ENCODE peak calls at places on chromosomes 3 and 15, in four cellular contexts. G is K562, N is SK-N-SH, J is H1. Z is an unnamed sample.

GRCh38 chr15:68666120-68666811 is 87.5 kb downstream of the CORO2B start:
- DNase-seq in G (no peak), N (no peak), J (peak), Z (no peak)

GRCh38 chr15:33160581-33161165 is 33.8 kb downstream of the FMN1 start:
- DNase-seq in G (no peak), N (peak), J (no peak), Z (no peak)

GRCh38 chr3:13014755-13015285 is 58.4 kb downstream of the IQSEC1 start:
- DNase-seq in G (no peak), N (no peak), J (no peak), Z (no peak)

GRCh38 chr3:71728632-71729342 is 3.6 kb upstream of the EIF4E3 start:
- DNase-seq in G (peak), N (peak), J (peak), Z (no peak)

GRCh38 chr3:31184257-31185003 is 290.0 kb upstream of the GADL1 start:
- DNase-seq in G (no peak), N (no peak), J (no peak), Z (no peak)

GRCh38 chr3:8441969-8442559 is 59.6 kb upstream of the LMCD1 start:
- DNase-seq in G (peak), N (peak), J (peak), Z (no peak)

GRCh38 chr3:178826437-178827010 is 245.1 kb downstream of the ZMAT3 start:
- DNase-seq in G (no peak), N (no peak), J (no peak), Z (peak)

GRCh38 chr3:48504051-48504946 is at the start of gene SHISA5:
- DNase-seq in G (peak), N (peak), J (no peak), Z (no peak)

GRCh38 chr15:34582461-34583357 is 742 bp downstream of the GOLGA8B start:
- DNase-seq in G (peak), N (peak), J (peak), Z (no peak)

GRCh38 chr3:196969660-196970546 is 1.3 kb upstream of the PIGZ start:
- DNase-seq in G (peak), N (peak), J (peak), Z (no peak)

GRCh38 chr3:65481085-65481484 is 557.6 kb downstream of the MAGI1 start:
- DNase-seq in G (no peak), N (no peak), J (no peak), Z (no peak)

GRCh38 chr3:53162672-53163458 is 1.9 kb downstream of the PRKCD start:
- DNase-seq in G (peak), N (no peak), J (no peak), Z (no peak)

GRCh38 chr3:150309557-150309956 is 98.5 kb upstream of the TSC22D2 start:
- DNase-seq in G (no peak), N (no peak), J (no peak), Z (no peak)

GRCh38 chr3:83216919-83217594 is 1455.6 kb upstream of the GBE1 start:
- DNase-seq in G (no peak), N (no peak), J (no peak), Z (no peak)

GRCh38 chr3:183178833-183179549 is 16.5 kb upstream of the LAMP3 start:
- DNase-seq in G (peak), N (peak), J (peak), Z (no peak)

GRCh38 chr15:56886450-56886856 is 32.0 kb upstream of the TCF12 start:
- DNase-seq in G (peak), N (no peak), J (no peak), Z (no peak)

GRCh38 chr15:45884289-45884688 is 249.5 kb downstream of the SQOR start:
- DNase-seq in G (no peak), N (no peak), J (no peak), Z (no peak)

GRCh38 chr3:185362850-185363661 is at the start of gene MAP3K13:
- DNase-seq in G (peak), N (peak), J (peak), Z (peak)

GRCh38 chr3:74824366-74824765 is 209.9 kb upstream of the CNTN3 start:
- DNase-seq in G (no peak), N (no peak), J (no peak), Z (no peak)

GRCh38 chr3:72223116-72223515 is 438.2 kb upstream of the PROK2 start:
- DNase-seq in G (no peak), N (no peak), J (no peak), Z (no peak)

GRCh38 chr3:125916376-125916978 is 52.5 kb upstream of the ROPN1B start:
- DNase-seq in G (peak), N (peak), J (peak), Z (peak)
- TF ChIP-seq NRF1 in G (peak), N (no peak), J (no peak), Z (no peak)

GRCh38 chr3:189393598-189393997 is 221.8 kb downstream of the TPRG1 start:
- DNase-seq in G (no peak), N (no peak), J (no peak), Z (no peak)
- TF ChIP-seq NRF1 in G (no peak), N (no peak), J (no peak), Z (no peak)

GRCh38 chr3:57701781-57702180 is 8.9 kb upstream of the DENND6A start:
- DNase-seq in G (no peak), N (no peak), J (no peak), Z (no peak)

GRCh38 chr3:57700737-57701136 is 7.9 kb upstream of the DENND6A start:
- DNase-seq in G (no peak), N (no peak), J (no peak), Z (no peak)

GRCh38 chr3:57694146-57694545 is 1.3 kb upstream of the DENND6A start:
- DNase-seq in G (no peak), N (no peak), J (no peak), Z (no peak)

GRCh38 chr3:57692404-57693191 is at the start of gene DENND6A:
- DNase-seq in G (peak), N (peak), J (peak), Z (peak)

GRCh38 chr3:57696861-57697321 is 4.0 kb upstream of the DENND6A start:
- DNase-seq in G (no peak), N (no peak), J (no peak), Z (no peak)
- TF ChIP-seq NRF1 in G (no peak), N (no peak), J (no peak), Z (no peak)

DNA sequence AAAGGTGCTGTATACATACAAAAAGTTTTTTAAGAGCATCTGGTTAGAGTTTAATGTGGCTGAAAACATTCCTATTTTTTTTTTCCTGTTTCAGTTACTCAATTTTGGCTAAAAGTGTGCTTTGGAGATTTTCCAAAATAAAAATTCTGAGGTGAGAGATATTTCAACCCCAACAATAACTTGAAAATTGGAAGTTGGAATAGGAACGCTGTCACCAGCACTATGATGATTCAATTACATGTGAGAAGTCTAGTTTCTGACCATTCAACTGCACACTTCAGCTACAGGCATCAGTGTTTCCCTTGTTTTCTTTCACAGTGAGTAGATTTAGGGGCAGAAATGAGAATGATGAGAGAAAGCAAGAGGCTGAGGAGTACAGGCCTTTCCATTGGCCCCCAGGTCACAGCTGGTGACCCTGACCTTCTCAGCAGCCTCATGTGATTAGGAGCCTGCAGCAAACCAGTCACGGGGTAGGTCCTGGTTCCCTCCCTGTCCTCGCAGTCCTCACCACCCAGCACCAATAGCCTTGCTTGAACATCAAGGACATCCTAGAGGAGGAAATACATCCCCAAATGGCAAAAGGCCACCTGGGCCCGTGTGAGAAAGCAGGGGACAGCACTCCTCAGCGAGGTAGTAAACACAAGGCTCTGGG is 9.9 kb upstream of the FILIP1L start:
- DNase-seq in G (no peak), N (no peak), J (no peak), Z (no peak)
- TF ChIP-seq NRF1 in G (no peak), N (no peak), J (no peak), Z (no peak)

Z was measured in GM12878.